ENCODE peak calls at places on chromosomes 6 and 20, in seven cellular contexts. One of them, this sample, is unnamed.
A peak's percentile ranks its signal among the peaks of the same experiment; 100 is the strongest.

GRCh38 chr6:125658759-125659431 is 90.5 kb upstream of the HEY2 start:
- DNase-seq in CD8-positive, alpha-beta memory T cell: no peak
- DNase-seq in lower lobe of right lung: no peak
- DNase-seq in IMR-90: no peak
- DNase-seq in upper lobe of right lung: no peak
- DNase-seq in psoas muscle: no peak
- DNase-seq in esophagus squamous epithelium: no peak
- DNase-seq in this sample: no peak

GRCh38 chr6:2505624-2506023 is 245.1 kb downstream of the MYLK4 start:
- DNase-seq in CD8-positive, alpha-beta memory T cell: no peak
- DNase-seq in lower lobe of right lung: no peak
- DNase-seq in IMR-90: no peak
- DNase-seq in upper lobe of right lung: no peak
- DNase-seq in psoas muscle: no peak
- DNase-seq in esophagus squamous epithelium: no peak
- DNase-seq in this sample: no peak

GRCh38 chr6:154604120-154604519 is 93.6 kb upstream of the CNKSR3 start:
- DNase-seq in CD8-positive, alpha-beta memory T cell: no peak
- DNase-seq in lower lobe of right lung: no peak
- DNase-seq in IMR-90: no peak
- DNase-seq in upper lobe of right lung: no peak
- DNase-seq in psoas muscle: no peak
- DNase-seq in esophagus squamous epithelium: no peak
- DNase-seq in this sample: no peak

GRCh38 chr6:7067305-7067704 is 40.5 kb upstream of the RREB1 start:
- DNase-seq in CD8-positive, alpha-beta memory T cell: no peak
- DNase-seq in lower lobe of right lung: no peak
- DNase-seq in IMR-90: no peak
- DNase-seq in upper lobe of right lung: no peak
- DNase-seq in psoas muscle: no peak
- DNase-seq in esophagus squamous epithelium: no peak
- DNase-seq in this sample: no peak

GRCh38 chr20:43508106-43508505 is 609 bp downstream of the L3MBTL1 start:
- DNase-seq in CD8-positive, alpha-beta memory T cell: no peak
- DNase-seq in lower lobe of right lung: no peak
- DNase-seq in IMR-90: no peak
- DNase-seq in upper lobe of right lung: no peak
- DNase-seq in psoas muscle: no peak
- DNase-seq in esophagus squamous epithelium: no peak
- DNase-seq in this sample: no peak

GRCh38 chr6:15431762-15432495 is 186.1 kb downstream of the JARID2 start:
- DNase-seq in CD8-positive, alpha-beta memory T cell: no peak
- DNase-seq in lower lobe of right lung: peak; percentile 57
- DNase-seq in IMR-90: peak; percentile 59
- DNase-seq in upper lobe of right lung: peak; percentile 75
- DNase-seq in psoas muscle: peak; percentile 45
- DNase-seq in esophagus squamous epithelium: no peak
- DNase-seq in this sample: peak; percentile 55

GRCh38 chr6:106858653-106859092 is 115.9 kb downstream of the CD24 start:
- DNase-seq in CD8-positive, alpha-beta memory T cell: no peak
- DNase-seq in lower lobe of right lung: no peak
- DNase-seq in IMR-90: peak; percentile 20
- DNase-seq in upper lobe of right lung: no peak
- DNase-seq in psoas muscle: no peak
- DNase-seq in esophagus squamous epithelium: no peak
- DNase-seq in this sample: no peak

GRCh38 chr20:13187899-13188298 is 33.2 kb upstream of the ISM1 start:
- DNase-seq in CD8-positive, alpha-beta memory T cell: no peak
- DNase-seq in lower lobe of right lung: no peak
- DNase-seq in IMR-90: no peak
- DNase-seq in upper lobe of right lung: no peak
- DNase-seq in psoas muscle: no peak
- DNase-seq in esophagus squamous epithelium: no peak
- DNase-seq in this sample: no peak

GRCh38 chr6:145872669-145873068 is 58.1 kb upstream of the FBXO30 start:
- DNase-seq in CD8-positive, alpha-beta memory T cell: no peak
- DNase-seq in lower lobe of right lung: no peak
- DNase-seq in IMR-90: no peak
- DNase-seq in upper lobe of right lung: no peak
- DNase-seq in psoas muscle: no peak
- DNase-seq in esophagus squamous epithelium: no peak
- DNase-seq in this sample: no peak

GRCh38 chr6:149846321-149846720 is 17.8 kb downstream of the LRP11 start:
- DNase-seq in CD8-positive, alpha-beta memory T cell: no peak
- DNase-seq in lower lobe of right lung: peak; percentile 77
- DNase-seq in IMR-90: peak; percentile 95
- DNase-seq in upper lobe of right lung: peak; percentile 83
- DNase-seq in psoas muscle: peak; percentile 58
- DNase-seq in esophagus squamous epithelium: no peak
- DNase-seq in this sample: no peak

GRCh38 chr6:134372603-134373281 is 54.8 kb upstream of the SGK1 start:
- DNase-seq in CD8-positive, alpha-beta memory T cell: no peak
- DNase-seq in lower lobe of right lung: peak; percentile 68
- DNase-seq in IMR-90: peak; percentile 86
- DNase-seq in upper lobe of right lung: no peak
- DNase-seq in psoas muscle: peak; percentile 37
- DNase-seq in esophagus squamous epithelium: no peak
- DNase-seq in this sample: peak; percentile 41

GRCh38 chr6:19317587-19317986 is 519.6 kb upstream of the ID4 start:
- DNase-seq in CD8-positive, alpha-beta memory T cell: no peak
- DNase-seq in lower lobe of right lung: no peak
- DNase-seq in IMR-90: no peak
- DNase-seq in upper lobe of right lung: no peak
- DNase-seq in psoas muscle: no peak
- DNase-seq in esophagus squamous epithelium: no peak
- DNase-seq in this sample: no peak
- H3K4me1 ChIP-seq in CD8-positive, alpha-beta memory T cell: no peaks in the 10 kb centered on the region
- H3K4me1 ChIP-seq in lower lobe of right lung: no peaks in the 10 kb centered on the region
- H3K4me1 ChIP-seq in IMR-90: no peaks in the 10 kb centered on the region
- H3K4me1 ChIP-seq in upper lobe of right lung: no peaks in the 10 kb centered on the region
- H3K4me1 ChIP-seq in psoas muscle: no peaks in the 10 kb centered on the region
- H3K4me1 ChIP-seq in esophagus squamous epithelium: peaks cover 7% of the 10 kb centered on the region
- H3K4me1 ChIP-seq in this sample: no peaks in the 10 kb centered on the region

GRCh38 chr6:37218501-37218900 is 39.1 kb upstream of the TBC1D22B start:
- DNase-seq in CD8-positive, alpha-beta memory T cell: no peak
- DNase-seq in lower lobe of right lung: no peak
- DNase-seq in IMR-90: no peak
- DNase-seq in upper lobe of right lung: no peak
- DNase-seq in psoas muscle: no peak
- DNase-seq in esophagus squamous epithelium: no peak
- DNase-seq in this sample: no peak

GRCh38 chr6:37225350-37226169 is 32.0 kb upstream of the TBC1D22B start:
- DNase-seq in CD8-positive, alpha-beta memory T cell: no peak
- DNase-seq in lower lobe of right lung: no peak
- DNase-seq in IMR-90: no peak
- DNase-seq in upper lobe of right lung: no peak
- DNase-seq in psoas muscle: no peak
- DNase-seq in esophagus squamous epithelium: no peak
- DNase-seq in this sample: no peak

GRCh38 chr6:37222125-37222967 is 35.2 kb upstream of the TBC1D22B start:
- DNase-seq in CD8-positive, alpha-beta memory T cell: peak; percentile 73
- DNase-seq in lower lobe of right lung: peak; percentile 91
- DNase-seq in IMR-90: peak; percentile 83
- DNase-seq in upper lobe of right lung: peak; percentile 92
- DNase-seq in psoas muscle: peak; percentile 66
- DNase-seq in esophagus squamous epithelium: no peak
- DNase-seq in this sample: peak; percentile 92

GRCh38 chr6:37221585-37222124 is 35.9 kb upstream of the TBC1D22B start:
- DNase-seq in CD8-positive, alpha-beta memory T cell: no peak
- DNase-seq in lower lobe of right lung: no peak
- DNase-seq in IMR-90: no peak
- DNase-seq in upper lobe of right lung: no peak
- DNase-seq in psoas muscle: no peak
- DNase-seq in esophagus squamous epithelium: no peak
- DNase-seq in this sample: no peak

GRCh38 chr6:37222992-37223391 is 34.6 kb upstream of the TBC1D22B start:
- DNase-seq in CD8-positive, alpha-beta memory T cell: no peak
- DNase-seq in lower lobe of right lung: no peak
- DNase-seq in IMR-90: no peak
- DNase-seq in upper lobe of right lung: no peak
- DNase-seq in psoas muscle: no peak
- DNase-seq in esophagus squamous epithelium: no peak
- DNase-seq in this sample: no peak
- H3K4me3 ChIP-seq in CD8-positive, alpha-beta memory T cell: peak overlapping the region; percentile 90
- H3K4me3 ChIP-seq in lower lobe of right lung: peak overlapping the region; percentile 76
- H3K4me3 ChIP-seq in IMR-90: peak overlapping the region; percentile 65
- H3K4me3 ChIP-seq in upper lobe of right lung: peak overlapping the region; percentile 78
- H3K4me3 ChIP-seq in psoas muscle: peak overlapping the region; percentile 74
- H3K4me3 ChIP-seq in esophagus squamous epithelium: peak overlapping the region; percentile 77
- H3K4me3 ChIP-seq in this sample: peak overlapping the region; percentile 57

DNA sequence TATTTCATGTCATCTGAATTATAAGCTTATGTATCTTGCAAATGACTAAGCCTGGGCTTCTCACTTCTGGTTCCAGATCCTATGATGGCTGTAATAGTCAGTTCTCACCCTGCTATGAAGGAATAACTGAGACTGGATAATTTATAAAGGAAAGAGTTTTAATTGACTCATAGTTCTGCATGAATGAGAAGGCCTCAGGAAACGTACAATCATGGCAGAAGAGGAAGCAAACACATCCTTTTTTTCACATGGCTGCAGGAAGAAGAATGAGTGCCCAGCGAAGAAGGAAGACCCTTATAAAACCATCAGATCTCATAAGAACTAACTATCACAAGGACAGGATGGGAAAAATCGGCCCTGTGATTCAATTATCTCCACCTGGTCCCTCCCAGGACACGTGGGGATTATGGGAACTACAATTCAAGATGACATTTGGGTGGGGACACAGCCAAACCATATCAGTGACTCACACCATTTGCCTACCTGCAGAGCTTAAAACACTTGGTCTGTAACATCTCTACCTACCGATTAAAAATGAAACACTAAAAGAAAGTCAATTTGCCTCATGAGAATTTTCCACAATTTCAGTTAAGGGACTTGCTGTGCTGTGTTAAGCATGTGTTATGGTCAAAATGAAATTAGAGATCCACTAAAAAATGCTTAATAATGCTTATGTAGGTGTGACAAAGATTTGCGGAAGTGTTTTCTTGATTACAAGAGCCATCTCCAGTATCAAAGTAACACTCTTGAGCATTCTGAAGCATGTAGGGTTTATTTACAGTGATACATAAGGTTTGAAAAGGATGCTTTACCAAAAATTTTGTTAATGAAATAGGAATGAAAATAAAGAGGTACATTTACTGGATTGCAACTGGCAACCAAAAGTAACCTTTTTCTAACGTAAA is 2.2 kb upstream of the RWDD1 start:
- DNase-seq in CD8-positive, alpha-beta memory T cell: no peak
- DNase-seq in lower lobe of right lung: no peak
- DNase-seq in IMR-90: no peak
- DNase-seq in upper lobe of right lung: no peak
- DNase-seq in psoas muscle: no peak
- DNase-seq in esophagus squamous epithelium: no peak
- DNase-seq in this sample: no peak
- H3K27ac ChIP-seq in CD8-positive, alpha-beta memory T cell: no peak overlapping the region
- H3K27ac ChIP-seq in lower lobe of right lung: no peak overlapping the region
- H3K27ac ChIP-seq in IMR-90: no peak overlapping the region
- H3K27ac ChIP-seq in upper lobe of right lung: no peak overlapping the region
- H3K27ac ChIP-seq in psoas muscle: no peak overlapping the region
- H3K27ac ChIP-seq in esophagus squamous epithelium: no peak overlapping the region
- H3K27ac ChIP-seq in this sample: no peak overlapping the region

DNA sequence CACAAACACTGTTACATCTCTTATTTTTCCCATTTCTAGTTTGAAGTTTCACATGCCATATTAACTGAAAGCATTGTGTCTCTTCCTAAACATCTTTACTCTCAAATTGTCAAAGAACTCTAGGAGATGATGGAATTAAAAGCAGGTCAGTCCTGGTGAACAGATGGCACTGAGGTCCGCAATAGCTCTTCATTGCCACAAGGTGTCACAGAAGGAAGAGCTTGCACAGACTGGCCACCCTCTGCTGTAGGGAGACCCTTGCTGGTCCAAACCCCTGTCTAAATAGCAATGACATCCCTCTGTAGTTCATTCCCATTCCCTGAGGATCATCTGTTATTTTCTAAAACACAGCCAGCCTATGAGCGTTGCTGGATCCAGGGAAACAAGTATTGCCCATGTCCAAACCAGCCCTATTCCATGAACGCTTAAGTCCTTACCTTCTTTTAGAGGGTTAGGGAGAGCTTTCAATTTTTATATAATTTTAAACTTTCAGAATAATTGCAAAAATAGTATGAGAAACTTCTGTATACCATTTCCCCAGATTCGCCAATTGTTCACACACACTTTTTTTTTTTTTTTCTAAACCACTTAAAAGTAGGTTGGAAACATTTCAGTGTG is 10.1 kb upstream of the HDAC2 start:
- DNase-seq in CD8-positive, alpha-beta memory T cell: no peak
- DNase-seq in lower lobe of right lung: no peak
- DNase-seq in IMR-90: peak; percentile 31
- DNase-seq in upper lobe of right lung: no peak
- DNase-seq in psoas muscle: no peak
- DNase-seq in esophagus squamous epithelium: no peak
- DNase-seq in this sample: no peak
- H3K4me1 ChIP-seq in CD8-positive, alpha-beta memory T cell: no peaks in the 10 kb centered on the region
- H3K4me1 ChIP-seq in lower lobe of right lung: no peaks in the 10 kb centered on the region
- H3K4me1 ChIP-seq in IMR-90: no peaks in the 10 kb centered on the region
- H3K4me1 ChIP-seq in upper lobe of right lung: no peaks in the 10 kb centered on the region
- H3K4me1 ChIP-seq in psoas muscle: no peaks in the 10 kb centered on the region
- H3K4me1 ChIP-seq in esophagus squamous epithelium: no peaks in the 10 kb centered on the region
- H3K4me1 ChIP-seq in this sample: no peaks in the 10 kb centered on the region

DNA sequence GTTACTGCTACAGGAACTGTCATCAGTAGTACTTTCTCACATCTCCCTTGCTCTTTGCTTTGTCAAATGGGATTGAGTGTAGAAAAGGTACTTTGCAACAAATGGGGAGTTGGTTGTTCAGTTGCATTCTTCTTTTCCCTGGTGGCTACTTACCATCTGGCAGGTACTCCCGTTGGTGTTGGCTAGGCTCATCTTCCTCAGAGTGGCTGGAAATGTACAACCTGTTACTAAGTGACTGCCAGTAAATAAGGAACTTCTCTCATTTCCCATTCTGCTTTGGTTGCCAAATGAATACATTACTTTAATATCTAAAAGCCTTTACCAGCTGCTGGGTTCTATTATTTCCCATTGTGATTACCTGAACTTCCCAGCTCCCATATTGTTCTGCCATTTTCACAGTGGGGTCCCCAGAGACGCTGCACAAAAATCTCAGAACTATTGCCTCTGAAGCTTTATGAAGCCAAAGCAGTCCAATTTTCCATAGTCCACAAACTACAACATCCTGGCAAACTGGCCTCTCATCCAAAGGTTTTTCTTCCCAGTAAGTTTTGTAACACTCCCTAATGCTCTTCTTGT is 229.7 kb upstream of the HTR1E start:
- DNase-seq in CD8-positive, alpha-beta memory T cell: no peak
- DNase-seq in lower lobe of right lung: no peak
- DNase-seq in IMR-90: no peak
- DNase-seq in upper lobe of right lung: no peak
- DNase-seq in psoas muscle: no peak
- DNase-seq in esophagus squamous epithelium: no peak
- DNase-seq in this sample: no peak
- H3K4me3 ChIP-seq in CD8-positive, alpha-beta memory T cell: no peak overlapping the region
- H3K4me3 ChIP-seq in lower lobe of right lung: no peak overlapping the region
- H3K4me3 ChIP-seq in IMR-90: no peak overlapping the region
- H3K4me3 ChIP-seq in upper lobe of right lung: no peak overlapping the region
- H3K4me3 ChIP-seq in psoas muscle: no peak overlapping the region
- H3K4me3 ChIP-seq in esophagus squamous epithelium: no peak overlapping the region
- H3K4me3 ChIP-seq in this sample: no peak overlapping the region

GRCh38 chr6:52330470-52330869 is 31.5 kb upstream of the PAQR8 start:
- DNase-seq in CD8-positive, alpha-beta memory T cell: no peak
- DNase-seq in lower lobe of right lung: peak; percentile 54
- DNase-seq in IMR-90: no peak
- DNase-seq in upper lobe of right lung: no peak
- DNase-seq in psoas muscle: no peak
- DNase-seq in esophagus squamous epithelium: no peak
- DNase-seq in this sample: no peak
- H3K27ac ChIP-seq in CD8-positive, alpha-beta memory T cell: no peak overlapping the region
- H3K27ac ChIP-seq in lower lobe of right lung: peak overlapping the region; percentile 5
- H3K27ac ChIP-seq in IMR-90: no peak overlapping the region
- H3K27ac ChIP-seq in upper lobe of right lung: no peak overlapping the region
- H3K27ac ChIP-seq in psoas muscle: no peak overlapping the region
- H3K27ac ChIP-seq in esophagus squamous epithelium: peak overlapping the region; percentile 48
- H3K27ac ChIP-seq in this sample: no peak overlapping the region